ENCODE peak calls at places on chromosomes 3 and 15, in four cellular contexts. C, K, A and Y are unnamed samples.

GRCh38 chr3:134419214-134419965 is 45.1 kb upstream of the AMOTL2 start:
- DNase-seq in C (peak), K (no peak), A (no peak), Y (no peak)

GRCh38 chr3:99532246-99532645 is 106.1 kb upstream of the COL8A1 start:
- DNase-seq in C (peak), K (peak), A (no peak), Y (peak)

GRCh38 chr3:95168526-95168925 is 1105.7 kb downstream of the NSUN3 start:
- DNase-seq in C (no peak), K (no peak), A (no peak), Y (no peak)

GRCh38 chr3:9101286-9101685 is 138.0 kb upstream of the RAD18 start:
- DNase-seq in C (no peak), K (peak), A (no peak), Y (no peak)

GRCh38 chr15:62608369-62608768 is 434.2 kb upstream of the TPM1 start:
- DNase-seq in C (no peak), K (no peak), A (no peak), Y (no peak)

GRCh38 chr3:190060401-190060800 is 60.3 kb downstream of the P3H2 start:
- DNase-seq in C (no peak), K (no peak), A (no peak), Y (no peak)

GRCh38 chr3:126466886-126467610 is 8.6 kb downstream of the ZXDC start:
- DNase-seq in C (no peak), K (no peak), A (no peak), Y (no peak)

GRCh38 chr15:58909616-58910015 is 23.9 kb downstream of the SLTM start:
- DNase-seq in C (no peak), K (no peak), A (no peak), Y (no peak)

GRCh38 chr15:91853968-91854943 is 748 bp downstream of the SLCO3A1 start:
- DNase-seq in C (no peak), K (no peak), A (no peak), Y (peak)

GRCh38 chr3:156176048-156176447 is 55.7 kb downstream of the KCNAB1 start:
- DNase-seq in C (peak), K (no peak), A (no peak), Y (no peak)

GRCh38 chr3:143885803-143886427 is 37.6 kb upstream of the SLC9A9 start:
- DNase-seq in C (peak), K (peak), A (peak), Y (peak)

GRCh38 chr3:155233213-155233612 is 60.3 kb downstream of the STRIT1 start:
- DNase-seq in C (no peak), K (no peak), A (no peak), Y (peak)

GRCh38 chr3:54870423-54870822 is 57.4 kb downstream of the LRTM1 start:
- DNase-seq in C (peak), K (peak), A (no peak), Y (peak)

GRCh38 chr3:66449411-66449931 is 51.4 kb downstream of the LRIG1 start:
- DNase-seq in C (no peak), K (no peak), A (no peak), Y (no peak)

GRCh38 chr15:40088929-40089755 is 19.5 kb downstream of the BMF start:
- DNase-seq in C (no peak), K (peak), A (no peak), Y (no peak)

GRCh38 chr3:187136936-187137335 is 2.4 kb downstream of the RPL39L start:
- DNase-seq in C (no peak), K (no peak), A (no peak), Y (no peak)

GRCh38 chr15:33587773-33588172 is 277.0 kb downstream of the RYR3 start:
- DNase-seq in C (no peak), K (no peak), A (no peak), Y (no peak)

GRCh38 chr3:63791974-63792373 is 27.1 kb upstream of the C3orf49 start:
- DNase-seq in C (no peak), K (no peak), A (no peak), Y (no peak)

GRCh38 chr15:62337934-62338333 is 172.8 kb upstream of the C2CD4B start:
- DNase-seq in C (no peak), K (no peak), A (no peak), Y (no peak)

GRCh38 chr3:9110316-9110715 is 139.1 kb downstream of the SRGAP3 start:
- DNase-seq in C (no peak), K (no peak), A (no peak), Y (no peak)

GRCh38 chr3:196163212-196163611 is 48.0 kb downstream of the ZDHHC19 start:
- DNase-seq in C (no peak), K (no peak), A (no peak), Y (no peak)

GRCh38 chr3:79063629-79064028 is 704.2 kb downstream of the ROBO1 start:
- DNase-seq in C (no peak), K (no peak), A (no peak), Y (no peak)

GRCh38 chr15:79352206-79352605 is 41.3 kb downstream of the TMED3 start:
- DNase-seq in C (no peak), K (no peak), A (no peak), Y (no peak)

GRCh38 chr15:85826756-85827515 is 32.2 kb upstream of the KLHL25 start:
- DNase-seq in C (no peak), K (no peak), A (no peak), Y (no peak)

GRCh38 chr3:99842826-99843589 is 25.3 kb downstream of the CMSS1 start:
- DNase-seq in C (peak), K (no peak), A (no peak), Y (peak)

GRCh38 chr3:72657666-72658065 is 190.6 kb downstream of the SHQ1 start:
- DNase-seq in C (peak), K (no peak), A (peak), Y (no peak)

GRCh38 chr15:96416934-96417759 is 86.6 kb downstream of the NR2F2 start:
- DNase-seq in C (no peak), K (no peak), A (no peak), Y (no peak)
- TF ChIP-seq TARDBP in C (no peak), K (no peak), A (no peak), Y (no peak)

GRCh38 chr3:150607267-150608065 is 4.3 kb downstream of the SELENOT start:
- DNase-seq in C (peak), K (no peak), A (no peak), Y (no peak)

GRCh38 chr3:150602426-150603089 is 563 bp upstream of the SELENOT start:
- DNase-seq in C (no peak), K (no peak), A (no peak), Y (no peak)

GRCh38 chr3:150605998-150606641 is 3.0 kb downstream of the SELENOT start:
- DNase-seq in C (no peak), K (no peak), A (no peak), Y (no peak)

GRCh38 chr3:150603090-150603887 is at the start of gene SELENOT:
- DNase-seq in C (peak), K (peak), A (peak), Y (peak)

DNA sequence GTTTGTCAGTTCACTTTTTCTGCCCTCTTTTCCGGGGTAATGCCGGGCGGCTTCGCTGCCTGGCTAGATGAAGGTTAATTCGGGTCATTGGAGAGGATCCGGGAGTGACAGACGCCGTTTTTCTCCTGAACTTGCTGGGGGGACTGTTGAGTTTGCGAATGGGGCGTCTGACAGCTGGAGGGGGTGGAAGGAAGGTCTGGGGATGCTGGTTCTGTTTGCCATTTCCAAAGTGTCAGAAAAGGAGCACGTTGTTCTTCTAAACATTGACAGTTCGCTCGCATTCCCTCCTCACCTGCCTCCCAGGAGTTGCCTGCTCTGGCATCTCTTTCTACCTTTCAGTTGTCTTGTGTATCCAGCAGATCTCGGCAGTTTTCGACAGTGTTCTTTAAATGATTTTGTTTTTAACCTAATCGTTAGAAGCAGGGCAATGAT is 783 bp downstream of the SELENOT start:
- DNase-seq in C (peak), K (no peak), A (no peak), Y (peak)
- TF ChIP-seq FOXK2 in C (no peak), K (peak), A (no peak), Y (no peak)

GRCh38 chr15:80873568-80873967 is 94.4 kb downstream of the CEMIP start:
- DNase-seq in C (no peak), K (no peak), A (no peak), Y (no peak)

GRCh38 chr15:80870893-80871292 is 91.7 kb downstream of the CEMIP start:
- DNase-seq in C (no peak), K (no peak), A (no peak), Y (no peak)

GRCh38 chr15:80870366-80870765 is 91.2 kb downstream of the CEMIP start:
- DNase-seq in C (no peak), K (no peak), A (no peak), Y (no peak)

GRCh38 chr15:80875568-80875967 is 96.4 kb downstream of the CEMIP start:
- DNase-seq in C (no peak), K (no peak), A (no peak), Y (no peak)

GRCh38 chr15:80871801-80872327 is 92.7 kb downstream of the CEMIP start:
- DNase-seq in C (no peak), K (no peak), A (no peak), Y (no peak)
- TF ChIP-seq FOXM1 in C (no peak), K (no peak), A (no peak), Y (no peak)

GRCh38 chr3:146640955-146641867 is 36.1 kb upstream of the PLSCR5 start:
- DNase-seq in C (peak), K (peak), A (no peak), Y (peak)
- TF ChIP-seq TARDBP in C (no peak), K (no peak), A (no peak), Y (no peak)

DNA sequence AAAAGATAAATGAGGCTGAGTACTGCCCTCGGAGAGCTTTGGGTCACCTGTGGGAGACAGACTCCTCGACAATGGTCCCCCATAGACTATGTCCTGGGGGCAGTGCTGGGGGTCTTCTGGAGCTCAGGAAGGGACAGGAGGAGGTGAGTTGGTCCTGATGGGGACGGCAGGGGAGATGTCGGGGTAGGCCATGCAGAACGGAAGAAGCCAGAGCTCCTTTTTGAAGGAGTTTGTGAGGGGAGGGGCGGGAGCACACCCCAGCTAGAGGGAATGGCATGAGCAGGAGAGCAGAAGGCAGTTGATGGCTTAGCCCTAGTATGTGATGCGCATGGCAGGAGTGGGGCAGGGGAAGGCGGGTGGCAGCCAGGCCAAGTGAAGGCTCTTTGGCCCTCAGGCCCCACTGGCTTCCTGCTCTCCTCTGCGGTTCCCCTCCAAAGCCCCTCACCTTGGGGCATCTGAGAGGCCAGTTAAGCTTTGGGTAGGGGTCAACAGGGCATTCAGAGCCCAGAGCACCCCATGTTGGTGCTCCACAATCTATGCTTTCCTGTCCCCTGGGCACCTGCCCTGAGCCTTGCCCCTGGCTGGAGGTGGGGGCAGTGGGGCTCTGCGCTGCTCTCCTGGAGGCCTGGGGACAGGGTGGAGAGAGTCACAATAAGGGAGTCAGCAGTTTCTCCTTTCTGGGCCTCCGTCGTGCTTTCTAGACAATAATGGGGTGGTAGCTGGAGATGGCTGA is 179.3 kb downstream of the SMAD6 start:
- DNase-seq in C (no peak), K (no peak), A (no peak), Y (no peak)
- TF ChIP-seq FOXK2 in C (no peak), K (no peak), A (no peak), Y (no peak)

GRCh38 chr3:33173672-33174071 is 44.9 kb downstream of the SUSD5 start:
- DNase-seq in C (no peak), K (no peak), A (no peak), Y (no peak)

GRCh38 chr3:33173103-33173502 is 45.5 kb downstream of the SUSD5 start:
- DNase-seq in C (no peak), K (no peak), A (no peak), Y (no peak)

GRCh38 chr3:33171580-33171979 is 47.0 kb downstream of the SUSD5 start:
- DNase-seq in C (no peak), K (no peak), A (no peak), Y (no peak)

GRCh38 chr3:33167716-33168339 is 50.8 kb downstream of the SUSD5 start:
- DNase-seq in C (no peak), K (peak), A (no peak), Y (no peak)

GRCh38 chr3:33170531-33170930 is 48.1 kb downstream of the SUSD5 start:
- DNase-seq in C (no peak), K (no peak), A (no peak), Y (no peak)
- TF ChIP-seq FOXM1 in C (no peak), K (no peak), A (no peak), Y (no peak)

DNA sequence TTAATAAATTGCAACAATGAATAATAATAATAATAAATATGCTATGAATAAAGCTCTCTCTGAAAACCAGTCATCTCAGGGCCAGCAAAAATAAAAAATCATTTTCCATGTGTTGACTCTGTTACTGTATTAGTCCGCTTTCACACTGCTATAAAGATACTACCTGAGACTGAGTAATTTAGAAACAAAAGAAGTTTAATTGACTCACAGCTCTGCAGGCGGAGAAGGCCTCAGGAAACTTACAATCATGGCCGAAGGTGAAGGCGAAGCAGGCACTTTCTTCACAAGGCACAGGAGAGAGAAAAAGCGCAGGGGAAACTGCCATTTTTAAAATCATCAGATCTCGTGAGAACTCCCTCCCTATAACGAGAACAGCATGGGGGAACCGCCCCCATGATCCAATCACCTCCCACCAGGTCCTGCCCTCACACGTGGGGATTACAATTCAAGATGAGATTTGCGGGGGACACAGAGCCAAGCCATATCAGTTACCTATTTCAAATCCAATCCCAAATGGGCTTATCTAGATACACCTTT is 224.1 kb downstream of the IGSF11 start:
- DNase-seq in C (no peak), K (no peak), A (peak), Y (no peak)
- TF ChIP-seq TARDBP in C (no peak), K (no peak), A (no peak), Y (no peak)

GRCh38 chr15:49145651-49146609 is 9.5 kb downstream of the COPS2 start:
- DNase-seq in C (peak), K (peak), A (no peak), Y (peak)
- TF ChIP-seq FOXK2 in C (no peak), K (no peak), A (no peak), Y (no peak)

GRCh38 chr3:197298858-197299854 is 744 bp upstream of the DLG1 start:
- DNase-seq in C (peak), K (peak), A (no peak), Y (peak)
- TF ChIP-seq FOXM1 in C (no peak), K (no peak), A (no peak), Y (no peak)

DNA sequence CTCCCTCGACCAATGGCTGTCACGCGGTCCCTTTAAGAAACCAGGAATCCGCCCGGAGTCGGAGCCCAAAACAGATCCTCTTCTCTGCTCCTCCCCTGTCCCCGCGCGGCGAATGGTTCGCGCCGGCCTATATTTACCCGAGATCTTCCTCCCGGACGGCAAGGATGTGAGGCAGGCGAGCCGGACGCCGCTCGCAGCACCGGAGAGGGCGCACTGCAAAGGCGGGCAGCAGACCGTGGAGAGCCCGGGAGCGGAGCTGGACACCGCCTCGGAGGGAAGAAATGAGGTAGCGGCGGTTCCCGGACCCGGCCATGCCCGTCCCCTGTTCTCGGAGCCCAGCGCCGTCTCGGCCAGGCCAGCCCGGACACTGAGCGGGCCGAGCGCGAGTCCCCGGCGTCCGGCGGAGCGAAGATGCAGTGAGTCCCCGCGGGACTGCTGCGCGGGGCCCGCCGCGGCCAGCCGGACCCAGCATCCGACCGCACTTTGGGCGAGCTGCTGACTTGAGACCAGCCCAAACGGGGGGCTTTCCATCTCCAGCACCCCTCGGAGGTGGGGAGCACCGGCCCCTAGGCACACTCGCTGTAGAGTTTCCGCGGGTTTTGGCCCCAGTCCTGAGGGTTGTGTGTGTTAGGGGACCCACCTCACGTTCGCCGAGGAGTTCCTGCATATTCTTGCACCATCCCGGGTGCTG is at the start of gene FAM43A:
- DNase-seq in C (peak), K (peak), A (no peak), Y (peak)
- TF ChIP-seq TARDBP in C (no peak), K (no peak), A (no peak), Y (no peak)